ENCODE peak calls at places on chromosomes 4 and X, in seven cellular contexts. W is K562, I is HepG2, A is H1, U is SK-N-SH, S is HCT116, J is GM12878. Y is an unnamed sample.

GRCh38 chrX:153766098-153766817 is 2.2 kb downstream of the PLXNB3 start:
- DNase-seq in J (no peak), S (no peak), I (peak), A (no peak), U (peak), W (peak), Y (no peak)

GRCh38 chr4:83855044-83855443 is 319.1 kb downstream of the GPAT3 start:
- DNase-seq in U (no peak), W (no peak), S (peak), J (no peak), A (no peak), I (peak), Y (no peak)

GRCh38 chrX:150574824-150575409 is 6.5 kb downstream of the MTM1 start:
- DNase-seq in U (no peak), W (no peak), I (no peak), A (no peak), S (no peak), J (no peak), Y (no peak)

GRCh38 chrX:116284383-116284782 is 113.8 kb downstream of the AGTR2 start:
- DNase-seq in A (no peak), U (no peak), W (no peak), I (no peak), S (no peak), J (no peak), Y (peak)

GRCh38 chr4:75555294-75556164 is at the start of gene ODAPH:
- DNase-seq in S (no peak), J (peak), A (no peak), U (no peak), I (no peak), W (peak), Y (peak)

GRCh38 chrX:114976321-114976720 is 41.1 kb downstream of the IL13RA2 start:
- DNase-seq in U (no peak), W (no peak), S (no peak), I (no peak), J (no peak), A (no peak), Y (no peak)

GRCh38 chr4:108008721-108009120 is 19.0 kb downstream of the HADH start:
- DNase-seq in U (no peak), I (no peak), S (no peak), W (no peak), J (no peak), A (no peak), Y (no peak)

GRCh38 chr4:22875592-22876257 is 183.0 kb downstream of the GBA3 start:
- DNase-seq in W (no peak), I (no peak), U (no peak), J (no peak), S (no peak), A (no peak), Y (no peak)

GRCh38 chr4:188619456-188620149 is 480.4 kb downstream of the TRIML1 start:
- DNase-seq in J (no peak), I (no peak), A (peak), S (no peak), W (no peak), U (no peak), Y (peak)

GRCh38 chrX:28638775-28639174 is 51.5 kb downstream of the IL1RAPL1 start:
- DNase-seq in A (no peak), I (no peak), W (no peak), S (peak), J (no peak), U (no peak), Y (no peak)

GRCh38 chr4:21013501-21013900 is 313.2 kb downstream of the PACRGL start:
- DNase-seq in S (no peak), I (no peak), J (no peak), U (no peak), W (no peak), A (no peak), Y (no peak)

GRCh38 chrX:154011376-154012335 is 8.0 kb downstream of the IRAK1 start:
- DNase-seq in W (no peak), J (no peak), U (no peak), S (no peak), A (no peak), I (no peak), Y (no peak)

GRCh38 chr4:6175426-6175825 is 24.9 kb downstream of the JAKMIP1 start:
- DNase-seq in W (no peak), J (no peak), I (no peak), A (no peak), S (no peak), U (no peak), Y (no peak)

GRCh38 chr4:165398570-165398969 is 19.8 kb downstream of the CPE start:
- DNase-seq in I (no peak), W (peak), J (no peak), A (no peak), U (peak), S (peak), Y (peak)

GRCh38 chr4:109411964-109412363 is 21.7 kb upstream of the SEC24B start:
- DNase-seq in J (no peak), I (no peak), A (no peak), S (no peak), W (no peak), U (no peak), Y (peak)

GRCh38 chr4:165301833-165302232 is 25.6 kb upstream of the MSMO1 start:
- DNase-seq in U (no peak), W (peak), S (no peak), A (no peak), J (no peak), I (no peak), Y (no peak)

GRCh38 chr4:128538111-128538882 is 250.7 kb upstream of the PGRMC2 start:
- DNase-seq in J (no peak), S (no peak), I (no peak), U (no peak), W (no peak), A (no peak), Y (peak)

GRCh38 chr4:139595989-139596679 is 40.1 kb upstream of the SETD7 start:
- DNase-seq in I (no peak), S (no peak), W (no peak), J (no peak), U (no peak), A (no peak), Y (no peak)

GRCh38 chrX:71996138-71996537 is 85.5 kb downstream of the NHSL2 start:
- DNase-seq in U (no peak), J (no peak), W (no peak), I (no peak), S (no peak), A (no peak), Y (peak)

GRCh38 chr4:185464184-185464583 is 7.3 kb downstream of the CCDC110 start:
- DNase-seq in S (no peak), A (no peak), J (no peak), U (no peak), I (no peak), W (no peak), Y (no peak)

GRCh38 chrX:150680974-150681373 is 12.2 kb upstream of the MTMR1 start:
- DNase-seq in U (peak), W (peak), I (peak), S (peak), A (no peak), J (no peak), Y (peak)

GRCh38 chr4:72022553-72022952 is 9.2 kb upstream of the NPFFR2 start:
- DNase-seq in I (no peak), S (no peak), W (no peak), U (no peak), A (no peak), J (no peak), Y (no peak)

GRCh38 chr4:19309365-19309764 is 942.3 kb upstream of the SLIT2 start:
- DNase-seq in J (no peak), W (no peak), I (no peak), A (no peak), U (no peak), S (no peak), Y (peak)

GRCh38 chr4:184118516-184118915 is 99.2 kb downstream of the ENPP6 start:
- DNase-seq in A (no peak), W (no peak), J (no peak), I (no peak), U (no peak), S (no peak), Y (no peak)

GRCh38 chr4:120801171-120801758 is 121.3 kb downstream of the PRDM5 start:
- DNase-seq in W (no peak), U (peak), I (no peak), J (no peak), S (no peak), A (no peak), Y (no peak)
- TF ChIP-seq JUND in W (no peak), U (peak), I (no peak), J (no peak), S (no peak), A (no peak), Y (no peak)

GRCh38 chr4:2928242-2929155 is 34.7 kb downstream of the NOP14 start:
- DNase-seq in W (no peak), J (no peak), S (no peak), A (no peak), I (no peak), U (no peak), Y (no peak)
- TF ChIP-seq JUND in W (no peak), J (no peak), S (no peak), A (no peak), I (no peak), U (no peak), Y (no peak)

GRCh38 chr4:66609014-66609413 is 936.3 kb downstream of the CENPC start:
- DNase-seq in J (no peak), S (no peak), A (no peak), W (no peak), U (no peak), I (no peak), Y (no peak)
- TF ChIP-seq JUND in J (no peak), S (no peak), A (no peak), W (no peak), U (no peak), I (no peak), Y (no peak)

GRCh38 chr4:118740869-118741268 is 55.7 kb downstream of the METTL14 start:
- DNase-seq in A (no peak), S (peak), I (no peak), U (peak), J (no peak), W (peak), Y (no peak)
- TF ChIP-seq JUND in A (no peak), S (no peak), I (no peak), U (no peak), J (no peak), W (no peak), Y (no peak)

DNA sequence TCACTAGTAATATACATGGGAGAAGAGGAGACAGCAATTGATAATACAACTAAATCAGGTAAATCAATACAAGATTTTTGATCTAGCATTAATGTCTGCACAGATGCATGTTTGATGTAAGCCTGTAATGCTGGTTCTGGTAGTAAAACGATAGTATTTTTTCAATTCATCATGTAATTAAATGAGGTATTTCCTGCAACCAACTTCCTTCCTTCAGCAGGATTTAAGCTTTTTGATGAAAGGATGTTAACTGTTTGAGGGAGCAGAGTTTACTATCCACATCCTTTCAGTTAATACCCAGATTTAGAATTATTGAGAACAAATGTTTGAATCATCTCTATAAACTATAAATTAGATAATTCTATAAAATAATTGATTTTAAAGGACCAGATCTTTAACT is 31.4 kb upstream of the NFKB1 start:
- DNase-seq in S (no peak), U (no peak), I (no peak), W (no peak), J (no peak), A (no peak), Y (no peak)
- TF ChIP-seq JUND in S (no peak), U (no peak), I (no peak), W (no peak), J (no peak), A (no peak), Y (no peak)

GRCh38 chr4:82376109-82376508 is 2.3 kb upstream of the HNRNPD start:
- DNase-seq in U (no peak), W (no peak), I (no peak), J (no peak), A (no peak), S (no peak), Y (no peak)
- TF ChIP-seq JUND in U (no peak), W (no peak), I (no peak), J (no peak), A (no peak), S (no peak), Y (no peak)

DNA sequence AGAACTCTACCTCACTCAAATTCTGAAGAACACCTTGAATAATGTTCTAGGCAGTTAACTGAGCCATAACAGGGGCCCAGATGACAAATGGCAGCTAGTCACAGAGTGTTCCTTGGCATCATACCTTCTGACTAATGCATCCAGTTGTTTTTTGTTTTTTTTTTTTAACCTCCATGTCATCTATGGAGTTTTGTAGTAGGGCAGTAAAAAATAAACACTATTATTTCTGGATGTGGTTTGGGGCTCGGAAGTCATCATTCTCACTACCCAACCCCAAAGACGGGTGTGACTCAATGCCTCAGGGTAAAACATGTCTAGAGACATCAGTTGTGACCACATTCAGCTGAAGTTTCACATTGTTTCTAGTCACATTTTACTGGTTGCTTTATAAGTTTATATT is 31.2 kb upstream of the MCF2 start:
- DNase-seq in I (no peak), U (no peak), W (no peak), A (no peak), S (no peak), J (peak), Y (no peak)
- TF ChIP-seq JUND in I (no peak), U (no peak), W (no peak), A (no peak), S (no peak), J (no peak), Y (no peak)

GRCh38 chr4:8395504-8395903 is 45.0 kb downstream of the ACOX3 start:
- DNase-seq in U (no peak), A (no peak), J (no peak), I (no peak), S (no peak), W (no peak), Y (no peak)
- TF ChIP-seq JUND in U (no peak), A (no peak), J (no peak), I (no peak), S (no peak), W (no peak), Y (no peak)

GRCh38 chr4:127311924-127312323 is 320.8 kb upstream of the INTU start:
- DNase-seq in I (no peak), A (no peak), W (no peak), U (no peak), J (no peak), S (no peak), Y (no peak)
- TF ChIP-seq JUND in I (no peak), A (no peak), W (no peak), U (no peak), J (no peak), S (no peak), Y (no peak)

Y was measured in T47D.